ENCODE peak calls at places on chromosomes 1 and 21, in nine cellular contexts. K, T, H, O, M, W, V, I and D are unnamed samples.

GRCh38 chr1:221841291-221841982 is 99.5 kb upstream of the DUSP10 start:
- DNase-seq in T (no peak), H (no peak), M (peak), O (no peak), W (no peak), K (no peak), I (no peak), V (peak), D (no peak)

GRCh38 chr1:174965006-174965971 is 34.5 kb upstream of the CACYBP start:
- DNase-seq in K (no peak), H (no peak), V (no peak), T (no peak), W (no peak), M (no peak), I (no peak), O (no peak), D (no peak)

GRCh38 chr1:214281902-214282695 is 1.1 kb downstream of the SMYD2 start:
- DNase-seq in H (no peak), I (no peak), K (no peak), M (no peak), O (peak), W (no peak), T (peak), V (no peak), D (peak)

GRCh38 chr1:18922319-18922726 is 20.0 kb upstream of the ALDH4A1 start:
- DNase-seq in M (peak), H (no peak), V (peak), W (no peak), I (no peak), T (no peak), O (peak), K (peak), D (peak)

GRCh38 chr1:84199257-84199656 is 55.2 kb downstream of the PRKACB start:
- DNase-seq in M (no peak), K (no peak), I (no peak), V (no peak), O (no peak), H (no peak), T (no peak), W (no peak), D (no peak)

GRCh38 chr1:157085416-157085815 is 14.2 kb downstream of the ETV3L start:
- DNase-seq in O (no peak), M (no peak), W (no peak), H (no peak), T (no peak), V (no peak), I (no peak), K (no peak), D (no peak)

GRCh38 chr1:205137901-205138300 is 16.1 kb upstream of the RBBP5 start:
- DNase-seq in T (no peak), V (no peak), O (no peak), H (no peak), W (no peak), K (no peak), I (no peak), M (no peak), D (no peak)

GRCh38 chr1:28458237-28459228 is 47.3 kb upstream of the RCC1 start:
- DNase-seq in M (no peak), V (peak), O (no peak), I (no peak), W (no peak), H (no peak), T (no peak), K (no peak), D (peak)

GRCh38 chr1:70360321-70360720 is 5.8 kb upstream of the ANKRD13C start:
- DNase-seq in V (no peak), W (no peak), M (no peak), H (no peak), K (no peak), I (no peak), O (no peak), T (no peak), D (no peak)

GRCh38 chr1:230531103-230531502 is 105.0 kb upstream of the PGBD5 start:
- DNase-seq in O (no peak), K (no peak), V (no peak), W (no peak), I (no peak), H (no peak), T (no peak), M (no peak), D (no peak)

GRCh38 chr1:98468111-98468717 is 193.3 kb upstream of the SNX7 start:
- DNase-seq in M (peak), O (peak), I (peak), V (peak), H (no peak), T (peak), W (no peak), K (no peak), D (peak)

GRCh38 chr1:96987186-96987703 is 265.7 kb downstream of the PTBP2 start:
- DNase-seq in T (no peak), H (no peak), O (no peak), V (no peak), K (no peak), I (no peak), W (no peak), M (no peak), D (no peak)

GRCh38 chr1:178451529-178451928 is 45.2 kb downstream of the CLEC20A start:
- DNase-seq in M (peak), V (no peak), H (no peak), K (no peak), I (no peak), O (no peak), W (no peak), T (peak), D (no peak)

GRCh38 chr1:6859415-6860343 is 74.4 kb downstream of the CAMTA1 start:
- DNase-seq in W (no peak), M (peak), T (peak), O (no peak), V (peak), K (no peak), H (no peak), I (no peak), D (peak)

GRCh38 chr21:29338256-29338655 is 39.5 kb downstream of the BACH1 start:
- DNase-seq in T (no peak), I (no peak), O (no peak), V (no peak), H (no peak), M (no peak), K (no peak), W (no peak), D (no peak)

GRCh38 chr1:221022331-221022730 is 143.1 kb downstream of the HLX start:
- DNase-seq in K (no peak), H (no peak), V (no peak), W (no peak), T (no peak), M (no peak), I (no peak), O (no peak), D (no peak)

GRCh38 chr1:8676813-8677212 is 140.6 kb downstream of the RERE start:
- DNase-seq in T (no peak), K (no peak), O (no peak), V (no peak), W (no peak), M (no peak), I (no peak), H (no peak), D (no peak)

GRCh38 chr21:34545079-34545884 is 33.3 kb upstream of the KCNE1 start:
- DNase-seq in W (no peak), M (peak), I (no peak), O (no peak), H (no peak), T (peak), K (no peak), V (peak), D (peak)

GRCh38 chr1:229781453-229781852 is 155.4 kb downstream of the URB2 start:
- DNase-seq in H (no peak), T (no peak), V (no peak), M (no peak), O (no peak), W (no peak), I (peak), K (no peak), D (no peak)

GRCh38 chr1:116360435-116361173 is 12.4 kb upstream of the ATP1A1 start:
- DNase-seq in H (no peak), I (no peak), K (no peak), V (peak), M (no peak), W (no peak), O (no peak), T (no peak), D (peak)

GRCh38 chr1:47621483-47621882 is 183.6 kb downstream of the FOXD2 start:
- DNase-seq in H (no peak), W (no peak), M (no peak), O (no peak), T (no peak), K (no peak), I (no peak), V (no peak), D (no peak)

GRCh38 chr1:63487336-63488065 is 35.5 kb downstream of the ITGB3BP start:
- DNase-seq in W (no peak), T (peak), O (no peak), M (peak), H (no peak), K (no peak), V (no peak), I (no peak), D (peak)

GRCh38 chr21:42841156-42841915 is 38.0 kb downstream of the WDR4 start:
- DNase-seq in K (peak), I (no peak), H (no peak), O (no peak), M (no peak), T (no peak), W (no peak), V (no peak), D (no peak)

GRCh38 chr1:19554090-19554489 is 68.8 kb upstream of the CAPZB start:
- DNase-seq in W (no peak), V (no peak), M (no peak), T (no peak), H (no peak), K (no peak), I (no peak), O (no peak), D (no peak)

GRCh38 chr1:37255111-37255795 is 219.1 kb upstream of the ZC3H12A start:
- DNase-seq in O (peak), K (no peak), W (no peak), H (no peak), M (no peak), V (peak), T (no peak), I (no peak), D (peak)

GRCh38 chr1:154729031-154729442 is 121.1 kb upstream of the ADAR start:
- DNase-seq in O (no peak), M (no peak), T (no peak), I (no peak), H (no peak), K (no peak), W (no peak), V (peak), D (peak)

GRCh38 chr1:180953291-180953747 is 40.6 kb downstream of the KIAA1614 start:
- DNase-seq in T (no peak), K (peak), H (no peak), M (no peak), I (no peak), W (no peak), V (no peak), O (no peak), D (no peak)

GRCh38 chr1:41733725-41734124 is 185.0 kb downstream of the HIVEP3 start:
- DNase-seq in I (no peak), K (peak), O (no peak), T (no peak), W (no peak), M (no peak), H (no peak), V (no peak), D (no peak)

GRCh38 chr1:160466966-160467365 is 56.1 kb downstream of the SLAMF6 start:
- DNase-seq in M (no peak), T (no peak), I (no peak), H (no peak), V (no peak), O (no peak), W (no peak), K (no peak), D (no peak)

GRCh38 chr1:24309762-24310485 is 9.2 kb upstream of the GRHL3 start:
- DNase-seq in K (no peak), T (peak), H (no peak), I (no peak), V (no peak), O (no peak), M (no peak), W (no peak), D (no peak)

GRCh38 chr1:71014110-71014509 is 33.5 kb downstream of the PTGER3 start:
- DNase-seq in M (peak), I (no peak), T (no peak), H (no peak), K (no peak), V (no peak), O (no peak), W (no peak), D (no peak)